ENCODE peak calls at places on chromosome 17, in eight cellular contexts. One of them, this sample, is unnamed.
A peak's percentile ranks its signal among the peaks of the same experiment; 100 is the strongest.

GRCh38 chr17:77495575-77495974 is 354.8 kb downstream of the SEC14L1 start:
- DNase-seq in activated CD8-positive, alpha-beta memory T cell treated with anti-CD3 and anti-CD28 coated beads, Interleukin-2, amount 50 U/mL, for 4 hours: no peak
- DNase-seq in activated CD4-positive, alpha-beta T cell treated with anti-CD3 and anti-CD28 coated beads for 4 hours: no peak
- DNase-seq in bronchial epithelial cell: no peak
- DNase-seq in T-helper 2 cell: no peak
- DNase-seq in colonic mucosa: no peak
- DNase-seq in thoracic aorta: no peak
- DNase-seq in AG10803: no peak
- DNase-seq in this sample: no peak

GRCh38 chr17:42845556-42845917 is 1.2 kb downstream of the AOC2 start:
- DNase-seq in activated CD8-positive, alpha-beta memory T cell treated with anti-CD3 and anti-CD28 coated beads, Interleukin-2, amount 50 U/mL, for 4 hours: no peak
- DNase-seq in activated CD4-positive, alpha-beta T cell treated with anti-CD3 and anti-CD28 coated beads for 4 hours: no peak
- DNase-seq in bronchial epithelial cell: no peak
- DNase-seq in T-helper 2 cell: no peak
- DNase-seq in colonic mucosa: no peak
- DNase-seq in thoracic aorta: no peak
- DNase-seq in AG10803: no peak
- DNase-seq in this sample: no peak

GRCh38 chr17:72587156-72587555 is 466.3 kb downstream of the SOX9 start:
- DNase-seq in activated CD8-positive, alpha-beta memory T cell treated with anti-CD3 and anti-CD28 coated beads, Interleukin-2, amount 50 U/mL, for 4 hours: no peak
- DNase-seq in activated CD4-positive, alpha-beta T cell treated with anti-CD3 and anti-CD28 coated beads for 4 hours: no peak
- DNase-seq in bronchial epithelial cell: peak; percentile 88
- DNase-seq in T-helper 2 cell: no peak
- DNase-seq in colonic mucosa: no peak
- DNase-seq in thoracic aorta: no peak
- DNase-seq in AG10803: no peak
- DNase-seq in this sample: no peak

GRCh38 chr17:1515640-1516402 is 591 bp downstream of the INPP5K start:
- DNase-seq in activated CD8-positive, alpha-beta memory T cell treated with anti-CD3 and anti-CD28 coated beads, Interleukin-2, amount 50 U/mL, for 4 hours: peak; percentile 42
- DNase-seq in activated CD4-positive, alpha-beta T cell treated with anti-CD3 and anti-CD28 coated beads for 4 hours: peak; percentile 57
- DNase-seq in bronchial epithelial cell: peak; percentile 83
- DNase-seq in T-helper 2 cell: peak; percentile 45
- DNase-seq in colonic mucosa: peak; percentile 82
- DNase-seq in thoracic aorta: no peak
- DNase-seq in AG10803: peak; percentile 89
- DNase-seq in this sample: peak; percentile 93

GRCh38 chr17:63850401-63850800 is 7.9 kb upstream of the SMARCD2 start:
- DNase-seq in activated CD8-positive, alpha-beta memory T cell treated with anti-CD3 and anti-CD28 coated beads, Interleukin-2, amount 50 U/mL, for 4 hours: no peak
- DNase-seq in activated CD4-positive, alpha-beta T cell treated with anti-CD3 and anti-CD28 coated beads for 4 hours: no peak
- DNase-seq in bronchial epithelial cell: no peak
- DNase-seq in T-helper 2 cell: no peak
- DNase-seq in colonic mucosa: no peak
- DNase-seq in thoracic aorta: no peak
- DNase-seq in AG10803: no peak
- DNase-seq in this sample: no peak

GRCh38 chr17:74231846-74232713 is 18.7 kb downstream of the TTYH2 start:
- DNase-seq in activated CD8-positive, alpha-beta memory T cell treated with anti-CD3 and anti-CD28 coated beads, Interleukin-2, amount 50 U/mL, for 4 hours: no peak
- DNase-seq in activated CD4-positive, alpha-beta T cell treated with anti-CD3 and anti-CD28 coated beads for 4 hours: no peak
- DNase-seq in bronchial epithelial cell: no peak
- DNase-seq in T-helper 2 cell: no peak
- DNase-seq in colonic mucosa: no peak
- DNase-seq in thoracic aorta: no peak
- DNase-seq in AG10803: no peak
- DNase-seq in this sample: no peak

GRCh38 chr17:37490638-37491614 is 1.2 kb downstream of the DUSP14 start:
- DNase-seq in activated CD8-positive, alpha-beta memory T cell treated with anti-CD3 and anti-CD28 coated beads, Interleukin-2, amount 50 U/mL, for 4 hours: no peak
- DNase-seq in activated CD4-positive, alpha-beta T cell treated with anti-CD3 and anti-CD28 coated beads for 4 hours: peak; percentile 10
- DNase-seq in bronchial epithelial cell: peak; percentile 83
- DNase-seq in T-helper 2 cell: no peak
- DNase-seq in colonic mucosa: peak; percentile 29
- DNase-seq in thoracic aorta: no peak
- DNase-seq in AG10803: peak; percentile 90
- DNase-seq in this sample: peak; percentile 86

GRCh38 chr17:45845376-45846185 is 900 bp downstream of the SPPL2C start:
- DNase-seq in activated CD8-positive, alpha-beta memory T cell treated with anti-CD3 and anti-CD28 coated beads, Interleukin-2, amount 50 U/mL, for 4 hours: no peak
- DNase-seq in activated CD4-positive, alpha-beta T cell treated with anti-CD3 and anti-CD28 coated beads for 4 hours: no peak
- DNase-seq in bronchial epithelial cell: no peak
- DNase-seq in T-helper 2 cell: no peak
- DNase-seq in colonic mucosa: no peak
- DNase-seq in thoracic aorta: no peak
- DNase-seq in AG10803: no peak
- DNase-seq in this sample: no peak

GRCh38 chr17:40791808-40792436 is 7.8 kb downstream of the KRT28 start:
- DNase-seq in activated CD8-positive, alpha-beta memory T cell treated with anti-CD3 and anti-CD28 coated beads, Interleukin-2, amount 50 U/mL, for 4 hours: no peak
- DNase-seq in activated CD4-positive, alpha-beta T cell treated with anti-CD3 and anti-CD28 coated beads for 4 hours: no peak
- DNase-seq in bronchial epithelial cell: peak; percentile 58
- DNase-seq in T-helper 2 cell: no peak
- DNase-seq in colonic mucosa: no peak
- DNase-seq in thoracic aorta: no peak
- DNase-seq in AG10803: peak; percentile 53
- DNase-seq in this sample: peak; percentile 45

GRCh38 chr17:6254036-6254435 is 180.9 kb downstream of the AIPL1 start:
- DNase-seq in activated CD8-positive, alpha-beta memory T cell treated with anti-CD3 and anti-CD28 coated beads, Interleukin-2, amount 50 U/mL, for 4 hours: no peak
- DNase-seq in activated CD4-positive, alpha-beta T cell treated with anti-CD3 and anti-CD28 coated beads for 4 hours: no peak
- DNase-seq in bronchial epithelial cell: peak; percentile 3
- DNase-seq in T-helper 2 cell: no peak
- DNase-seq in colonic mucosa: no peak
- DNase-seq in thoracic aorta: no peak
- DNase-seq in AG10803: no peak
- DNase-seq in this sample: peak; percentile 4

GRCh38 chr17:11980813-11981212 is 16.5 kb downstream of the ZNF18 start:
- DNase-seq in activated CD8-positive, alpha-beta memory T cell treated with anti-CD3 and anti-CD28 coated beads, Interleukin-2, amount 50 U/mL, for 4 hours: no peak
- DNase-seq in activated CD4-positive, alpha-beta T cell treated with anti-CD3 and anti-CD28 coated beads for 4 hours: no peak
- DNase-seq in bronchial epithelial cell: peak; percentile 29
- DNase-seq in T-helper 2 cell: no peak
- DNase-seq in colonic mucosa: no peak
- DNase-seq in thoracic aorta: no peak
- DNase-seq in AG10803: no peak
- DNase-seq in this sample: peak; percentile 13

GRCh38 chr17:29019475-29020181 is 13.8 kb upstream of the SEZ6 start:
- DNase-seq in activated CD8-positive, alpha-beta memory T cell treated with anti-CD3 and anti-CD28 coated beads, Interleukin-2, amount 50 U/mL, for 4 hours: no peak
- DNase-seq in activated CD4-positive, alpha-beta T cell treated with anti-CD3 and anti-CD28 coated beads for 4 hours: no peak
- DNase-seq in bronchial epithelial cell: no peak
- DNase-seq in T-helper 2 cell: no peak
- DNase-seq in colonic mucosa: no peak
- DNase-seq in thoracic aorta: no peak
- DNase-seq in AG10803: no peak
- DNase-seq in this sample: no peak

GRCh38 chr17:67390646-67391480 is 13.8 kb downstream of the PITPNC1 start:
- DNase-seq in activated CD8-positive, alpha-beta memory T cell treated with anti-CD3 and anti-CD28 coated beads, Interleukin-2, amount 50 U/mL, for 4 hours: peak; percentile 54
- DNase-seq in activated CD4-positive, alpha-beta T cell treated with anti-CD3 and anti-CD28 coated beads for 4 hours: peak; percentile 46
- DNase-seq in bronchial epithelial cell: peak; percentile 92
- DNase-seq in T-helper 2 cell: peak; percentile 61
- DNase-seq in colonic mucosa: no peak
- DNase-seq in thoracic aorta: no peak
- DNase-seq in AG10803: peak; percentile 87
- DNase-seq in this sample: peak; percentile 93

GRCh38 chr17:7191069-7191468 is 11.9 kb upstream of the ASGR1 start:
- DNase-seq in activated CD8-positive, alpha-beta memory T cell treated with anti-CD3 and anti-CD28 coated beads, Interleukin-2, amount 50 U/mL, for 4 hours: no peak
- DNase-seq in activated CD4-positive, alpha-beta T cell treated with anti-CD3 and anti-CD28 coated beads for 4 hours: no peak
- DNase-seq in bronchial epithelial cell: no peak
- DNase-seq in T-helper 2 cell: no peak
- DNase-seq in colonic mucosa: no peak
- DNase-seq in thoracic aorta: no peak
- DNase-seq in AG10803: no peak
- DNase-seq in this sample: no peak

GRCh38 chr17:47654991-47655390 is 5.3 kb downstream of the KPNB1 start:
- DNase-seq in activated CD8-positive, alpha-beta memory T cell treated with anti-CD3 and anti-CD28 coated beads, Interleukin-2, amount 50 U/mL, for 4 hours: no peak
- DNase-seq in activated CD4-positive, alpha-beta T cell treated with anti-CD3 and anti-CD28 coated beads for 4 hours: no peak
- DNase-seq in bronchial epithelial cell: no peak
- DNase-seq in T-helper 2 cell: no peak
- DNase-seq in colonic mucosa: no peak
- DNase-seq in thoracic aorta: no peak
- DNase-seq in AG10803: no peak
- DNase-seq in this sample: no peak

GRCh38 chr17:74049167-74049797 is 154.2 kb upstream of the RPL38 start:
- DNase-seq in activated CD8-positive, alpha-beta memory T cell treated with anti-CD3 and anti-CD28 coated beads, Interleukin-2, amount 50 U/mL, for 4 hours: no peak
- DNase-seq in activated CD4-positive, alpha-beta T cell treated with anti-CD3 and anti-CD28 coated beads for 4 hours: no peak
- DNase-seq in bronchial epithelial cell: no peak
- DNase-seq in T-helper 2 cell: no peak
- DNase-seq in colonic mucosa: no peak
- DNase-seq in thoracic aorta: no peak
- DNase-seq in AG10803: no peak
- DNase-seq in this sample: no peak

GRCh38 chr17:44014437-44015172 is at the start of gene TMEM101:
- DNase-seq in activated CD8-positive, alpha-beta memory T cell treated with anti-CD3 and anti-CD28 coated beads, Interleukin-2, amount 50 U/mL, for 4 hours: peak; percentile 86
- DNase-seq in activated CD4-positive, alpha-beta T cell treated with anti-CD3 and anti-CD28 coated beads for 4 hours: peak; percentile 87
- DNase-seq in bronchial epithelial cell: peak; percentile 81
- DNase-seq in T-helper 2 cell: peak; percentile 77
- DNase-seq in colonic mucosa: peak; percentile 92
- DNase-seq in thoracic aorta: peak; percentile 76
- DNase-seq in AG10803: peak; percentile 94
- DNase-seq in this sample: peak; percentile 94

This sample was measured in iris pigment epithelial cell.